ENCODE peak calls at places on chromosomes 13 and 19, in five cellular contexts. One of them, this sample, is unnamed.

GRCh38 chr19:18424122-18424889 is 5.1 kb downstream of the SSBP4 start:
- DNase-seq in neuronal stem cell: no peak
- DNase-seq in H1: no peak
- DNase-seq in H9: no peak
- DNase-seq in IMR-90: no peak
- DNase-seq in this sample: peak

GRCh38 chr19:35306473-35307246 is 14.7 kb downstream of the MAG start:
- DNase-seq in neuronal stem cell: no peak
- DNase-seq in IMR-90: no peak
- DNase-seq in H1: no peak
- DNase-seq in H9: peak
- DNase-seq in this sample: peak

GRCh38 chr19:28042516-28042915 is 1170.4 kb downstream of the UQCRFS1 start:
- DNase-seq in H9: no peak
- DNase-seq in H1: no peak
- DNase-seq in IMR-90: no peak
- DNase-seq in neuronal stem cell: no peak
- DNase-seq in this sample: no peak

GRCh38 chr19:10748924-10749434 is 31.1 kb downstream of the DNM2 start:
- DNase-seq in IMR-90: no peak
- DNase-seq in H1: no peak
- DNase-seq in neuronal stem cell: no peak
- DNase-seq in H9: no peak
- DNase-seq in this sample: peak

GRCh38 chr13:26946675-26947342 is 186.2 kb upstream of the GPR12 start:
- DNase-seq in neuronal stem cell: peak
- DNase-seq in H1: no peak
- DNase-seq in H9: no peak
- DNase-seq in IMR-90: peak
- DNase-seq in this sample: peak

GRCh38 chr13:66405908-66406802 is 824.0 kb downstream of the PCDH9 start:
- DNase-seq in IMR-90: peak
- DNase-seq in H9: no peak
- DNase-seq in H1: no peak
- DNase-seq in neuronal stem cell: no peak
- DNase-seq in this sample: peak

GRCh38 chr19:47704024-47704423 is 9.2 kb upstream of the EHD2 start:
- DNase-seq in IMR-90: peak
- DNase-seq in neuronal stem cell: no peak
- DNase-seq in H9: no peak
- DNase-seq in H1: no peak
- DNase-seq in this sample: peak

GRCh38 chr13:50684366-50684765 is 159.1 kb downstream of the DLEU7 start:
- DNase-seq in neuronal stem cell: no peak
- DNase-seq in IMR-90: no peak
- DNase-seq in H1: no peak
- DNase-seq in H9: no peak
- DNase-seq in this sample: no peak

GRCh38 chr13:30196025-30196424 is 111.3 kb downstream of the KATNAL1 start:
- DNase-seq in H9: peak
- DNase-seq in neuronal stem cell: peak
- DNase-seq in IMR-90: peak
- DNase-seq in H1: no peak
- DNase-seq in this sample: no peak

GRCh38 chr13:26964278-26965057 is 203.9 kb upstream of the GPR12 start:
- DNase-seq in neuronal stem cell: no peak
- DNase-seq in H9: no peak
- DNase-seq in IMR-90: peak
- DNase-seq in H1: no peak
- DNase-seq in this sample: peak

GRCh38 chr19:35955881-35956634 is 19.9 kb downstream of the LRFN3 start:
- DNase-seq in neuronal stem cell: no peak
- DNase-seq in H9: no peak
- DNase-seq in IMR-90: no peak
- DNase-seq in H1: no peak
- DNase-seq in this sample: peak

GRCh38 chr13:103772576-103772975 is 706.4 kb upstream of the SLC10A2 start:
- DNase-seq in neuronal stem cell: no peak
- DNase-seq in H9: no peak
- DNase-seq in IMR-90: no peak
- DNase-seq in H1: no peak
- DNase-seq in this sample: peak

GRCh38 chr13:95087746-95088305 is 213.4 kb downstream of the ABCC4 start:
- DNase-seq in H1: no peak
- DNase-seq in H9: no peak
- DNase-seq in IMR-90: peak
- DNase-seq in neuronal stem cell: no peak
- DNase-seq in this sample: no peak

GRCh38 chr19:790971-791604 is 6.2 kb upstream of the PTBP1 start:
- DNase-seq in IMR-90: no peak
- DNase-seq in neuronal stem cell: no peak
- DNase-seq in H1: no peak
- DNase-seq in H9: no peak
- DNase-seq in this sample: no peak

GRCh38 chr13:75341025-75341424 is 140.9 kb downstream of the TBC1D4 start:
- DNase-seq in IMR-90: no peak
- DNase-seq in H1: no peak
- DNase-seq in H9: no peak
- DNase-seq in neuronal stem cell: no peak
- DNase-seq in this sample: no peak

GRCh38 chr19:48480151-48480475 is 10.9 kb downstream of the CYTH2 start:
- DNase-seq in neuronal stem cell: no peak
- DNase-seq in H9: no peak
- DNase-seq in H1: no peak
- DNase-seq in IMR-90: no peak
- DNase-seq in this sample: no peak

GRCh38 chr13:102948006-102948405 is 102.2 kb downstream of the ERCC5 start:
- DNase-seq in H9: no peak
- DNase-seq in H1: no peak
- DNase-seq in IMR-90: no peak
- DNase-seq in neuronal stem cell: peak
- DNase-seq in this sample: no peak

GRCh38 chr13:113564331-113565023 is 20.1 kb upstream of the TFDP1 start:
- DNase-seq in H1: peak
- DNase-seq in neuronal stem cell: no peak
- DNase-seq in IMR-90: no peak
- DNase-seq in H9: no peak
- DNase-seq in this sample: no peak

GRCh38 chr13:48804836-48805601 is 151.3 kb downstream of the CYSLTR2 start:
- DNase-seq in IMR-90: no peak
- DNase-seq in neuronal stem cell: no peak
- DNase-seq in H1: no peak
- DNase-seq in H9: no peak
- DNase-seq in this sample: no peak

GRCh38 chr19:5036733-5037681 is 68.1 kb downstream of the KDM4B start:
- DNase-seq in H9: no peak
- DNase-seq in IMR-90: peak
- DNase-seq in neuronal stem cell: no peak
- DNase-seq in H1: no peak
- DNase-seq in this sample: peak

GRCh38 chr19:16235811-16236710 is 38.4 kb downstream of the AP1M1 start:
- DNase-seq in H9: no peak
- DNase-seq in H1: no peak
- DNase-seq in IMR-90: no peak
- DNase-seq in neuronal stem cell: no peak
- DNase-seq in this sample: no peak

GRCh38 chr19:2083174-2083854 is 12.8 kb downstream of the MOB3A start:
- DNase-seq in H9: no peak
- DNase-seq in neuronal stem cell: no peak
- DNase-seq in H1: no peak
- DNase-seq in IMR-90: no peak
- DNase-seq in this sample: no peak

GRCh38 chr13:107339209-107339608 is 771.3 kb upstream of the ARGLU1 start:
- DNase-seq in H1: no peak
- DNase-seq in neuronal stem cell: no peak
- DNase-seq in IMR-90: peak
- DNase-seq in H9: no peak
- DNase-seq in this sample: no peak

DNA sequence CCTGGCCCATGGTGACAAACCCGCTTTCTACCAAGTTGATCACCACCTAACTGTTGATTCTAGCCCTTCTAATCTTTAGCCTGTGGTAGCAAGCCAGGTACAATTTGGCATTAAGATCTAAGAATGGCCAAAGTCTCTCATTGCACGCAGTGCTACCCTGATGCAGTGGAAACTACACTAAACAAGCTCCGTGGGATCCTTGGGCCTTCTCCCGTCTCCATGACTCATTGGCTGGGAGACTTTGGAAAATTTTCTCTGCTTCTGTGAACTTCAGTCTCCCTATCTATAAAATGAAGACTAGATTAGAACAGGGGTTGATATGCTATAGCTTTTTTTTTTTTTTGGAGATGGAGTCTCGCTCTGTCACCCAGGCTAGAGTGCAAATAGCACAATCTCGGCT is 223.0 kb downstream of the TSHZ3 start:
- DNase-seq in IMR-90: no peak
- DNase-seq in H9: no peak
- DNase-seq in H1: no peak
- DNase-seq in neuronal stem cell: no peak
- DNase-seq in this sample: no peak
- H4K91ac ChIP-seq in IMR-90: peak
- H4K91ac ChIP-seq in H9: no peak
- H4K91ac ChIP-seq in H1: no peak
- H4K91ac ChIP-seq in neuronal stem cell: no peak
- H4K91ac ChIP-seq in this sample: no peak

GRCh38 chr13:41052441-41052840 is 8.9 kb upstream of the WBP4 start:
- DNase-seq in H1: no peak
- DNase-seq in neuronal stem cell: no peak
- DNase-seq in H9: no peak
- DNase-seq in IMR-90: no peak
- DNase-seq in this sample: no peak
- H3K23ac ChIP-seq in H1: no peak
- H3K23ac ChIP-seq in neuronal stem cell: no peak
- H3K23ac ChIP-seq in H9: no peak
- H3K23ac ChIP-seq in IMR-90: no peak
- H3K23ac ChIP-seq in this sample: no peak

DNA sequence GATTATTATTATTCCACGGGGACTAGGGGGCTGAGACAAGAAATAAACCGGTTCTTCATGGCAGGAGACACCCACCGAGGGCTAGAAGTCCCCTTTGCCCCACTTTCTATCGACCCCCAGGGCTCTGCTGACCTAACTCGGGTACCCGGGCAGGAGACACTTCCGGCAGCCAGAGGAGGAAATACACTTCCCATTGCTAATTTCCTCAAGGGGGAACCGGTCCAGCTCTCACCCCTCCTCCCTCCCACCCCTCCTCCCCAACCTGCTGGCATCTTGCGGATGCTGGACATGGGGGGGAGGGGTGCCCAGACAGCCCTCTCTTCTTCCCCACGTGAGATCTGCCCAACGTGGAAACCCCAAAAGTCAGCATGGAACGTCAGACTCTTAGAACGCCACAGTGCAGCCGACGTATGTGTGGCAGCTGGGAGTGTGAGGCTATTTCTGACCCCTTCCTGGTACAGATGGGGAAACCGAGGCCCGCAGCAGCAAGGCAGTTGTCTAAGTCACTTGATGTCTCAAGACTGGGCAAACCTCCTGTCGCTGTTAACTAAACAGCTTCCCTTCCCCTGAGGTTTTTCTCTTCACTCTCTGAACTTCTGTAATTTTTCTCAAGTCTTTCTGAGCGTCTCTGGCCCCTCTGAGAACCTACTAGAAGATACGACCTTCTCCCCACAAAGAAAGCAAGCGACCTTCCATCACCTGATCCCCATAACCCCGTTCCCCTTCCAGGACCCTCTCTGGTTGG is 3.6 kb downstream of the GPR4 start:
- DNase-seq in H9: no peak
- DNase-seq in IMR-90: no peak
- DNase-seq in H1: no peak
- DNase-seq in neuronal stem cell: no peak
- DNase-seq in this sample: no peak
- H4K91ac ChIP-seq in H9: no peak
- H4K91ac ChIP-seq in IMR-90: no peak
- H4K91ac ChIP-seq in H1: no peak
- H4K91ac ChIP-seq in neuronal stem cell: no peak
- H4K91ac ChIP-seq in this sample: no peak

GRCh38 chr13:91020635-91021034 is 326.9 kb upstream of the MIR17HG start:
- DNase-seq in neuronal stem cell: no peak
- DNase-seq in H1: no peak
- DNase-seq in IMR-90: no peak
- DNase-seq in H9: no peak
- DNase-seq in this sample: no peak

GRCh38 chr13:91014696-91015095 is 332.8 kb upstream of the MIR17HG start:
- DNase-seq in H1: no peak
- DNase-seq in IMR-90: no peak
- DNase-seq in H9: no peak
- DNase-seq in neuronal stem cell: no peak
- DNase-seq in this sample: no peak

GRCh38 chr13:91017031-91017668 is 330.3 kb upstream of the MIR17HG start:
- DNase-seq in neuronal stem cell: peak
- DNase-seq in H9: peak
- DNase-seq in H1: peak
- DNase-seq in IMR-90: peak
- DNase-seq in this sample: peak

GRCh38 chr13:91017669-91018053 is 329.8 kb upstream of the MIR17HG start:
- DNase-seq in neuronal stem cell: no peak
- DNase-seq in H1: peak
- DNase-seq in H9: peak
- DNase-seq in IMR-90: no peak
- DNase-seq in this sample: peak
- H3K23ac ChIP-seq in neuronal stem cell: no peak
- H3K23ac ChIP-seq in H1: no peak
- H3K23ac ChIP-seq in H9: no peak
- H3K23ac ChIP-seq in IMR-90: no peak
- H3K23ac ChIP-seq in this sample: no peak